ENCODE peak calls at places on chromosomes 3 and 15, in nine cellular contexts. H is K562, M is testis, U is fibroblast of lung, V is ovary, O is upper lobe of right lung, C is SK-N-SH, G is adrenal gland, Y is suprapubic skin. Z is an unnamed sample.

GRCh38 chr15:40061212-40061901 is 22.4 kb upstream of the SRP14 start:
- DNase-seq in H (no peak), M (no peak), U (peak; percentile 24), V (peak; percentile 11), O (no peak), C (no peak), G (no peak), Y (peak; percentile 21), Z (no peak)

GRCh38 chr3:129952956-129953355 is 21.6 kb upstream of the TRH start:
- DNase-seq in H (no peak), M (no peak), U (no peak), V (no peak), O (no peak), C (no peak), G (no peak), Y (no peak), Z (no peak)

GRCh38 chr3:38696034-38696433 is 46.5 kb upstream of the SCN5A start:
- DNase-seq in H (no peak), M (no peak), U (no peak), V (no peak), O (no peak), C (peak; percentile 17), G (no peak), Y (no peak), Z (no peak)

GRCh38 chr3:178304758-178305157 is 231.5 kb upstream of the KCNMB2 start:
- DNase-seq in H (no peak), M (no peak), U (peak; percentile 91), V (no peak), O (no peak), C (no peak), G (no peak), Y (no peak), Z (no peak)

GRCh38 chr15:63447277-63447676 is 57.1 kb upstream of the USP3 start:
- DNase-seq in H (no peak), M (no peak), U (no peak), V (no peak), O (no peak), C (no peak), G (no peak), Y (no peak), Z (no peak)

GRCh38 chr3:25652921-25653320 is 11.8 kb downstream of the TOP2B start:
- DNase-seq in H (no peak), M (no peak), U (peak; percentile 39), V (no peak), O (no peak), C (no peak), G (no peak), Y (no peak), Z (no peak)

GRCh38 chr3:184334470-184335158 is 2.8 kb upstream of the FAM131A start:
- DNase-seq in H (peak; percentile 62), M (no peak), U (peak; percentile 81), V (no peak), O (no peak), C (no peak), G (peak; percentile 54), Y (no peak), Z (no peak)

GRCh38 chr3:13379191-13379830 is 40.8 kb downstream of the NUP210 start:
- DNase-seq in H (no peak), M (peak; percentile 16), U (peak; percentile 84), V (peak; percentile 20), O (no peak), C (no peak), G (peak; percentile 40), Y (no peak), Z (peak; percentile 27)

GRCh38 chr15:89654847-89655805 is at the start of gene KIF7:
- DNase-seq in H (peak; percentile 73), M (peak; percentile 34), U (peak; percentile 61), V (peak; percentile 57), O (no peak), C (peak; percentile 98), G (no peak), Y (peak; percentile 78), Z (no peak)

GRCh38 chr3:123765475-123766166 is 118.5 kb downstream of the MYLK start:
- DNase-seq in H (no peak), M (no peak), U (peak; percentile 78), V (no peak), O (no peak), C (no peak), G (no peak), Y (no peak), Z (no peak)

GRCh38 chr15:83658406-83658805 is 4.5 kb downstream of the ADAMTSL3 start:
- DNase-seq in H (no peak), M (no peak), U (no peak), V (no peak), O (no peak), C (no peak), G (no peak), Y (no peak), Z (peak; percentile 58)

GRCh38 chr3:105836533-105836932 is 32.3 kb downstream of the CBLB start:
- DNase-seq in H (no peak), M (no peak), U (peak; percentile 96), V (peak; percentile 43), O (no peak), C (no peak), G (no peak), Y (no peak), Z (no peak)

GRCh38 chr3:81249540-81250029 is 511.9 kb downstream of the GBE1 start:
- DNase-seq in H (no peak), M (no peak), U (peak; percentile 77), V (no peak), O (no peak), C (no peak), G (no peak), Y (no peak), Z (no peak)

GRCh38 chr3:141289228-141289772 is 57.7 kb downstream of the PXYLP1 start:
- DNase-seq in H (no peak), M (no peak), U (no peak), V (no peak), O (no peak), C (no peak), G (no peak), Y (no peak), Z (no peak)

GRCh38 chr3:96576935-96577334 is 237.5 kb upstream of the EPHA6 start:
- DNase-seq in H (no peak), M (no peak), U (no peak), V (no peak), O (no peak), C (no peak), G (no peak), Y (no peak), Z (no peak)

DNA sequence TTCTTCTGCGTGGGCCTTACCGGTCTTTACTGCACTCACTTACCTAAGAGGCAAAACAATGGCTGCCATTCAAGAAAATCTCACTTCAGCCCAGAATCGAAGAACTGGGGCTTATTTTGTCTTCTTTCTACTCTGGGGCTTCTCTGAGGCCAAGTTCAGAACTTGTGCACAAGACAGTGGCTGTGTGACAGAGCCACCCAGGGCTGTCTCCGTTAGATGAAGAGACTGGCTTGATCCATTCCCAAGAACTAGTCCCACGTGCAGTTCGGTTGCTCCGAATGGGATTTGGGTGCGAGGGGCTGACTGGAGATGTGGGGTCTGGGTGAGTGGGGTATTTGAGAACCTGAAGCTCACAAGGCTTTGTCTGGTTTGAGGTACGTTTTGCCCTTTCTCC is 795 bp upstream of the TCF12 start:
- DNase-seq in H (no peak), M (peak; percentile 47), U (no peak), V (no peak), O (no peak), C (no peak), G (no peak), Y (no peak), Z (no peak)
- H3K4me3 ChIP-seq in H (peak overlapping the region; percentile 88), M (peak overlapping the region; percentile 94), U (peak overlapping the region; percentile 87), V (peak overlapping the region; percentile 96), O (peak overlapping the region; percentile 86), C (peak overlapping the region; percentile 90), G (peak overlapping the region; percentile 93), Y (peak overlapping the region; percentile 93), Z (peak overlapping the region; percentile 87)

GRCh38 chr15:74387141-74387541 is 19.7 kb upstream of the CYP11A1 start:
- DNase-seq in H (no peak), M (no peak), U (no peak), V (no peak), O (no peak), C (no peak), G (no peak), Y (no peak), Z (no peak)

GRCh38 chr15:74387988-74388955 is 20.8 kb upstream of the CYP11A1 start:
- DNase-seq in H (no peak), M (no peak), U (no peak), V (no peak), O (no peak), C (no peak), G (no peak), Y (no peak), Z (no peak)

GRCh38 chr15:74384566-74385441 is 17.4 kb upstream of the CYP11A1 start:
- DNase-seq in H (no peak), M (no peak), U (peak; percentile 82), V (no peak), O (no peak), C (no peak), G (no peak), Y (no peak), Z (no peak)

GRCh38 chr15:74385442-74386132 is 18.1 kb upstream of the CYP11A1 start:
- DNase-seq in H (no peak), M (no peak), U (no peak), V (no peak), O (no peak), C (no peak), G (no peak), Y (no peak), Z (no peak)

GRCh38 chr15:74386496-74387140 is 19.2 kb upstream of the CYP11A1 start:
- DNase-seq in H (no peak), M (no peak), U (no peak), V (no peak), O (no peak), C (no peak), G (no peak), Y (no peak), Z (no peak)
- H3K4me1 ChIP-seq in H (peaks cover 91% of the 10 kb centered on the region), M (peaks cover 25% of the 10 kb centered on the region), U (peaks cover 7% of the 10 kb centered on the region), V (no peaks in the 10 kb centered on the region), O (peaks cover 17% of the 10 kb centered on the region), C (no peaks in the 10 kb centered on the region), G (no peaks in the 10 kb centered on the region), Y (peaks cover 35% of the 10 kb centered on the region), Z (peaks cover 28% of the 10 kb centered on the region)

GRCh38 chr3:110583373-110583935 is 488.2 kb upstream of the NECTIN3 start:
- DNase-seq in H (no peak), M (no peak), U (peak; percentile 23), V (no peak), O (no peak), C (no peak), G (no peak), Y (no peak), Z (no peak)
- H3K27ac ChIP-seq in H (no peak overlapping the region), M (no peak overlapping the region), U (no peak overlapping the region), V (no peak overlapping the region), O (no peak overlapping the region), C (no peak overlapping the region), G (no peak overlapping the region), Y (no peak overlapping the region), Z (no peak overlapping the region)

DNA sequence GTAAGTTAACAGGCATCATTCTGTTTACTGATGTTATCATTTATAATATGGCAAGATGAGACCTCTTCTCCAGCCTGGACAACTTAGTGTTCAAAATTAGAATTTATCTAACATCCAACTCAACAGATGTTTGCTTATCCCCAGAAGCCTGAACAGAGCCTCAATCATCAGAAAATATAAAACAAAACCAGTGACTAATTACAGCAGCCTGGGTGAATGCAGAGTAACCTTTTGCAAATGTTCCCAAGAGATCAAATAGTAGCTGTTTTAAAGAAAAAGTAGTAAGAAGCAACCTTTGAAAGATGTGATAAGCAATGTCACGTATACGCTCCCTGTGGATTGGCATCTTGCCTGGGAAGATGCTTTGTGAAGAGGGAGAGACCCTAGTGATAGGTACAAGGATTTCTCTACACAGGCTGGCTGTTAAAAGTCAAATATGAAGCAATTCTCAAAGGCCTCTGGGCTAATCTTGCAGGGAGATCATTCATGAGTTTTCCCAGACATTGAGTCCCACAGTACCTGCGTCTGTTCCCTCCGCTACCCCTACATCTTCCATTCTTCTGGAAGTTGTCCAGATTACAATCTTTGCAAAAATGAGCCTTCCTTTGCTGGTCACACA is 39.3 kb upstream of the PRICKLE2 start:
- DNase-seq in H (no peak), M (no peak), U (peak; percentile 29), V (no peak), O (no peak), C (peak; percentile 23), G (no peak), Y (no peak), Z (no peak)
- H3K4me3 ChIP-seq in H (no peak overlapping the region), M (no peak overlapping the region), U (peak overlapping the region; percentile 26), V (peak overlapping the region; percentile 4), O (no peak overlapping the region), C (no peak overlapping the region), G (no peak overlapping the region), Y (no peak overlapping the region), Z (no peak overlapping the region)

Z was measured in heart right ventricle.